ENCODE peak calls at places on chromosomes 1 and 21, in five cellular contexts. S is upper lobe of right lung, H is IMR-90, F is mammary epithelial cell, A is stomach. U is an unnamed sample. For H3K9me3 and H3K4me1, the result is how much of the 10 kb centered on the place peaks cover.

GRCh38 chr1:96980448-96980847 is 258.9 kb downstream of the PTBP2 start:
- DNase-seq in F (no peak), S (no peak), H (no peak), A (no peak), U (no peak)

GRCh38 chr1:115090547-115090946 is 1.2 kb upstream of the TSPAN2 start:
- DNase-seq in S (no peak), H (peak), A (no peak), F (no peak), U (peak)

GRCh38 chr1:32761253-32761877 is 55.8 kb downstream of the YARS1 start:
- DNase-seq in A (peak), H (peak), F (peak), S (peak), U (peak)

GRCh38 chr21:41653944-41654625 is 112.8 kb downstream of the RIPK4 start:
- DNase-seq in S (no peak), A (no peak), F (peak), H (peak), U (no peak)

GRCh38 chr1:72018562-72018961 is 263.8 kb downstream of the NEGR1 start:
- DNase-seq in H (no peak), A (no peak), S (no peak), F (no peak), U (no peak)

GRCh38 chr1:171718216-171718615 is 23.6 kb downstream of the VAMP4 start:
- DNase-seq in F (no peak), H (peak), S (no peak), A (no peak), U (no peak)

GRCh38 chr1:56310945-56311344 is 268.4 kb downstream of the PLPP3 start:
- DNase-seq in F (no peak), A (no peak), H (no peak), S (no peak), U (no peak)

GRCh38 chr1:241475688-241476087 is 43.9 kb downstream of the FH start:
- DNase-seq in F (peak), H (peak), S (no peak), A (no peak), U (no peak)

GRCh38 chr1:99707535-99708142 is 58.8 kb downstream of the FRRS1 start:
- DNase-seq in F (peak), A (peak), S (peak), H (peak), U (peak)

GRCh38 chr1:84859866-84860265 is 33.1 kb downstream of the LPAR3 start:
- DNase-seq in A (no peak), H (no peak), F (peak), S (no peak), U (no peak)

GRCh38 chr1:22347854-22348760 is 103.5 kb upstream of the ZBTB40 start:
- DNase-seq in S (no peak), H (no peak), F (no peak), A (no peak), U (no peak)

GRCh38 chr1:192768463-192768862 is 40.4 kb upstream of the RGS2 start:
- DNase-seq in A (no peak), H (no peak), F (no peak), S (no peak), U (no peak)

GRCh38 chr1:3185896-3186525 is 117.0 kb downstream of the PRDM16 start:
- DNase-seq in A (no peak), F (no peak), H (no peak), S (no peak), U (peak)

GRCh38 chr1:6359568-6360496 is 33.7 kb downstream of the ACOT7 start:
- DNase-seq in F (peak), H (peak), S (peak), A (peak), U (peak)

DNA sequence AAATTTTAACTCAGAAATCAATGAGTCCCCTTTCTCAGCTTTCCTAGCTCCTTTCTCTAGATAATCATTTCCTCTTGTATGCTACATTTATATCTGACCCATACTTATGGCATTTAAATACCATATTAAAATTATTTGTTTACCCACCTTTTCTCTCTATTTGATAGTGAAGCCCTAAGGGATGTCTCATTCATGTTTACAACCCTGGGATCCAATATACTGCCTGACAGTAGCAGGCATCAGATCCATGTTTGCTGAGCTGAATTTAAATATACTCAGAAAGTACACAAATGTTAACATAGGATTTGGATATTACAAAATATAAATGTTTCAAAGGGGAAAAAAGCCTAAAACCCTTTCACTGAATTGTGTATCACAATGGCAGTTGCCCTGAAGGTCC is 26.5 kb downstream of the SCMH1 start:
- DNase-seq in A (no peak), F (no peak), H (no peak), S (no peak), U (no peak)
- H3K9me3 ChIP-seq in A (under half), F (under half), H (under half), S (under half), U (under half)

GRCh38 chr1:151635479-151636072 is 23.7 kb downstream of the SNX27 start:
- DNase-seq in A (no peak), H (peak), S (no peak), F (no peak), U (no peak)

GRCh38 chr1:151639466-151639865 is 27.6 kb downstream of the SNX27 start:
- DNase-seq in H (peak), S (no peak), A (no peak), F (peak), U (no peak)

GRCh38 chr1:151641229-151641628 is 29.4 kb downstream of the SNX27 start:
- DNase-seq in H (no peak), A (no peak), F (peak), S (no peak), U (no peak)

GRCh38 chr1:151638812-151639211 is 27.0 kb downstream of the SNX27 start:
- DNase-seq in F (no peak), S (no peak), A (no peak), H (no peak), U (no peak)

DNA sequence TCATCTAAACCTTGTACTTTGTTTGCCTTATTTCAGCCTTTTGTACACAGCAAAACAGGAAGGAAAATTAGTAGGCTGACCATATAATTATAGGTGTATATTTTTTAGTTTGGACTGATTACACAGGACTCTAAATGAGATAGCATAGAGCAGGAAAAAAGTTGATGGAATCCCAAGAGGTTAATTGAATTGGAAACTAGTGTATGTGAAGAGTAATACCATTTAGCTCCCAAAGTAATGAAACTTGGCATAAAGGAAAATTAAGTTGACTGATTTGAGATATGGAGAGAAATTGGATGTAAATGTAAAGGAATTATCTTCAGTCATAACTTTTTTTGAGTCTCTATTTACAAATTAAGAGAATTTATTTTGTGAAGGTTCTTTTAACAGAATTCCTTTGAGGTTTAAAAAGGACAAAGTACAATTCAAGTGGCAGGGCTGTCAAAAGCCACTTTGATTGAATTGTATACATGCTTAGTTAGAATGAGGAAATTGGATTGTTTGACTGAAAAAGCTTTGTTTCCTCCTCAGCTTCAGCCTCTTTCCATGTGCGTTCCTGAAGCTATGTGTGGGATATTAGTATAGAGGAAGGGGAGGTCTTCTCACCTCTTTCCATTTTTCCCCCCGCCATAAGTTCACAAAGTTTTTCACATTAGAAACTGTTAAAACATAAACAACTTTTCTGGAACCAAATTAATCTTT is 26.4 kb downstream of the SNX27 start:
- DNase-seq in H (no peak), A (no peak), S (no peak), F (no peak), U (no peak)
- H3K27ac ChIP-seq in H (no peak), A (peak), S (no peak), F (no peak), U (no peak)

GRCh38 chr1:235087906-235088305 is 40.7 kb downstream of the TOMM20 start:
- DNase-seq in H (no peak), A (no peak), S (no peak), F (no peak), U (no peak)

GRCh38 chr1:235088440-235088839 is 40.2 kb downstream of the TOMM20 start:
- DNase-seq in S (no peak), F (no peak), A (no peak), H (no peak), U (no peak)

GRCh38 chr1:235093013-235093618 is 35.5 kb downstream of the TOMM20 start:
- DNase-seq in F (no peak), A (peak), S (peak), H (peak), U (peak)

GRCh38 chr1:235088907-235089306 is 39.7 kb downstream of the TOMM20 start:
- DNase-seq in H (no peak), A (no peak), F (no peak), S (no peak), U (no peak)

DNA sequence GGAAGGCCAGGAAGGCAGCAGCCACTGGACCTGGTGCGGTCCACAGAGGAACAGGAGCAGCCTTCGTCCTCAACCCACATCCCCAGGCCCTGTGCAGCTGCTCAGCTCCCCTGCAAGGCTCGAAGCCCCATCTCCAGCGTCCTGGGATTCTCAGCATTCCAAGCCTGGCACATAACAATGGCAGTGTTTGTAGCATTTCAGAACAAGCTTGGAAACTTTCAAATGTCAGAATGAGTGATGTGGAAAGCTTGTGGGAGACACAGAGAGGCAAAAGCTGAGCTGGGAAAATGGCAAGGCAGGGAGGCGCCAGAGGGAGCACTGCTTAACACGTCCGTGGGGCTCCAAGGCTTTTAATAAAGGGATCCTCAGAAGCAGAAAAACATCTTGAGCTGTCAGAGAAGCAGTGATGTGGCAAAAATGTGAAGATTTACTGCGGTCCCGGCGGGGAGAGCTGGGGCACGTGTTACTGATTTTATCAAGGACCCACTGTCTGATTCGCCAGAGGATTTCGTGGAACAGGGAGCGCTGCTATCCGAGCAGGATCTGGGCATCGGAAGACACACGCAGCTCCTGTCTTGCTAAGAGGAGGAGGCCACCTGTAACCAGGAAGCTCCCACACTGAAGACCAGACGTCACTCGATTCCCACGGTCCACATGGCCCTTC is 38.1 kb downstream of the TOMM20 start:
- DNase-seq in F (no peak), A (no peak), H (no peak), S (no peak), U (no peak)
- H3K4me1 ChIP-seq in F (under half), A (under half), H (under half), S (under half), U (under half)

GRCh38 chr1:173488001-173488400 is 10.9 kb downstream of the PRDX6 start:
- DNase-seq in A (no peak), F (no peak), H (no peak), S (no peak), U (no peak)

GRCh38 chr1:173491508-173491907 is 14.4 kb downstream of the PRDX6 start:
- DNase-seq in S (no peak), F (no peak), A (no peak), H (no peak), U (no peak)

GRCh38 chr1:173489149-173489600 is 12.0 kb downstream of the PRDX6 start:
- DNase-seq in F (no peak), S (no peak), H (peak), A (no peak), U (no peak)

GRCh38 chr1:173485401-173485800 is 8.3 kb downstream of the PRDX6 start:
- DNase-seq in F (no peak), H (no peak), A (no peak), S (no peak), U (no peak)

GRCh38 chr1:173489929-173490328 is 12.8 kb downstream of the PRDX6 start:
- DNase-seq in H (no peak), F (no peak), S (no peak), A (no peak), U (no peak)
- H3K9me3 ChIP-seq in H (under half), F (under half), S (under half), A (under half), U (under half)

GRCh38 chr1:151510957-151511635 is at the start of gene CGN:
- DNase-seq in F (peak), S (peak), H (peak), A (peak), U (peak)

GRCh38 chr1:151510020-151510405 is 1.2 kb upstream of the CGN start:
- DNase-seq in F (no peak), A (no peak), S (no peak), H (no peak), U (no peak)

GRCh38 chr1:151508721-151509292 is 2.4 kb upstream of the CGN start:
- DNase-seq in H (no peak), F (no peak), S (no peak), A (peak), U (no peak)

GRCh38 chr1:151510614-151510956 is 602 bp upstream of the CGN start:
- DNase-seq in H (no peak), S (no peak), F (no peak), A (no peak), U (no peak)

DNA sequence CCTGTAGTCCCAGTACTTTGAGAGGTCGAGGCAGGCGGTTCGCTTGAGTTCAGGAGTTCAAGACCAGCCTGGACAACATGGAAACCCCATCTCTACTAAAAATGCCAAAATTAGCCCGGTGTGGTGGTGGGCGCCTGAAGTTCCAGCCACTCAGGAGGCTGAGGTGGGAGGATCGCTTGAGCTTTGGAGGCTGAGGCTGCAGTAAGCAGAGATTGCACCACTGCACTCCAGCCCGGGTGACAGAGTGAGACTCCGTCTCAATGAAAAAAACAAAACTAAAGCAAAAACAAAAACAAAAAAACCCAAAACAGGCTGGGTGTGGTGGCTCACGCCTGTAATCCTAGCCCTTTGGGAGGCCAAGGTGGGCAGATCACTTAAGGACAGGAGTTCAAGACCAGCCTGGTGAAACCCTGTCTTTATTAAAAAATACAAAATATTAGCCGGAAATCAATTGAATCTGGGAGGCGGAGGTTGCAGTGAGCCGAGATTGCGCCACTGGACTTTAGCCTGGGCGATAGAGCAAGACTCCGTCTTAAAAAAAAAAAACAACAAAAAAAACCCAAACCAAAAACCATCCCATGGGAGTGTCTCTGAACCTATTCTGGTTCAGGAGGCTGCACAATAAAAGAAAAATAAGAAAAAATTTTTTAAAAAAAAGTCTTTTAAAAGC is 1.7 kb upstream of the CGN start:
- DNase-seq in F (no peak), H (no peak), S (no peak), A (no peak), U (no peak)
- H3K27ac ChIP-seq in F (no peak), H (no peak), S (no peak), A (no peak), U (no peak)

DNA sequence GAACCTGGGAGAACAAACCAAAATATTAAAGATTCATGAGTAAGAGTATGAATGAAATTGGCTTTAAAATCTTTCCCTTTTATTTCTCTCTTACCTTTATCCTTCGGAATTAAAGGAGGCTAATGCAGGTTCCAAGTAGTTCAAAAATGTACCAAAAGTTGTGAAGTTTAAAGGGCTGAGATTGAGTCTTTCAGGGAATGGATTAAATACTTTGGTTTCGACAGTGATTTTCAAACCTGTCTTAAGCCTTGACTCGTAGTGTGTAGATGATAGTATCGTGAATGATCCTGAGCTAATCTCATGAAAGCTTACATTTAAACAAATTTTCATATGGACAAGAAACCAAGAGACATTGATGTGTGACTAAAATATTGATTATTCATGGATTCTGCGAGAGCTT is 66.9 kb downstream of the DYRK1A start:
- DNase-seq in A (no peak), S (no peak), H (no peak), F (no peak), U (no peak)
- H3K4me1 ChIP-seq in A (half or more), S (under half), H (under half), F (under half), U (under half)